ENCODE peak calls at places on chromosomes 4 and X, in five cellular contexts. F, X, N, C and Q are unnamed samples.

GRCh38 chr4:1418494-1419285 is 12.4 kb upstream of the NKX1-1 start:
- DNase-seq in N (no peak), C (no peak), X (no peak), F (no peak), Q (no peak)

GRCh38 chr4:80740375-80740774 is 290.1 kb upstream of the BMP3 start:
- DNase-seq in F (no peak), N (no peak), C (no peak), X (no peak), Q (no peak)

GRCh38 chr4:80926446-80926845 is 104.1 kb upstream of the BMP3 start:
- DNase-seq in N (no peak), X (peak), F (no peak), C (no peak), Q (no peak)

GRCh38 chr4:158458271-158458895 is 63.3 kb upstream of the RXFP1 start:
- DNase-seq in N (no peak), X (no peak), C (no peak), F (no peak), Q (no peak)

GRCh38 chrX:18885317-18886004 is 98.5 kb downstream of the PHKA2 start:
- DNase-seq in X (peak), N (no peak), C (peak), F (no peak), Q (peak)

GRCh38 chr4:184475096-184475461 is 729 bp upstream of the IRF2 start:
- DNase-seq in C (peak), F (no peak), X (peak), N (no peak), Q (peak)

GRCh38 chr4:118224239-118224829 is 128.5 kb downstream of the PRSS12 start:
- DNase-seq in F (no peak), X (peak), C (no peak), N (peak), Q (peak)

GRCh38 chr4:55765070-55765469 is 54.5 kb upstream of the EXOC1L start:
- DNase-seq in N (no peak), F (no peak), C (no peak), X (no peak), Q (no peak)

GRCh38 chr4:39305902-39306677 is 60.1 kb downstream of the RFC1 start:
- DNase-seq in N (no peak), X (no peak), F (no peak), C (no peak), Q (no peak)

GRCh38 chrX:15301924-15302323 is 13.5 kb downstream of the ASB11 start:
- DNase-seq in N (no peak), X (peak), C (no peak), F (no peak), Q (peak)

GRCh38 chr4:189664693-189665250 is 275.9 kb upstream of the FRG1 start:
- DNase-seq in C (no peak), N (no peak), F (peak), X (no peak), Q (no peak)

GRCh38 chrX:137033774-137034507 is at the start of gene GPR101:
- DNase-seq in F (peak), N (no peak), X (no peak), C (no peak), Q (no peak)

GRCh38 chr4:120692964-120693363 is 229.6 kb downstream of the PRDM5 start:
- DNase-seq in C (no peak), N (peak), F (no peak), X (peak), Q (peak)

GRCh38 chr4:19844436-19844835 is 407.3 kb upstream of the SLIT2 start:
- DNase-seq in F (no peak), N (peak), C (no peak), X (peak), Q (peak)

GRCh38 chr4:55635760-55636621 is at the start of gene NMU:
- DNase-seq in C (no peak), X (no peak), N (no peak), F (peak), Q (peak)

GRCh38 chrX:63932006-63932405 is 147.0 kb upstream of the ARHGEF9 start:
- DNase-seq in C (no peak), X (no peak), F (no peak), N (no peak), Q (no peak)

GRCh38 chr4:2721586-2721985 is 34.5 kb downstream of the TNIP2 start:
- DNase-seq in N (no peak), C (no peak), X (no peak), F (no peak), Q (no peak)

GRCh38 chr4:105679186-105679585 is 29.3 kb downstream of the INTS12 start:
- DNase-seq in X (no peak), N (no peak), C (no peak), F (no peak), Q (no peak)

GRCh38 chr4:22744478-22745062 is 51.8 kb downstream of the GBA3 start:
- DNase-seq in F (no peak), N (no peak), C (no peak), X (no peak), Q (no peak)

GRCh38 chrX:137194164-137194563 is 160.4 kb upstream of the GPR101 start:
- DNase-seq in X (peak), F (no peak), C (no peak), N (no peak), Q (peak)

DNA sequence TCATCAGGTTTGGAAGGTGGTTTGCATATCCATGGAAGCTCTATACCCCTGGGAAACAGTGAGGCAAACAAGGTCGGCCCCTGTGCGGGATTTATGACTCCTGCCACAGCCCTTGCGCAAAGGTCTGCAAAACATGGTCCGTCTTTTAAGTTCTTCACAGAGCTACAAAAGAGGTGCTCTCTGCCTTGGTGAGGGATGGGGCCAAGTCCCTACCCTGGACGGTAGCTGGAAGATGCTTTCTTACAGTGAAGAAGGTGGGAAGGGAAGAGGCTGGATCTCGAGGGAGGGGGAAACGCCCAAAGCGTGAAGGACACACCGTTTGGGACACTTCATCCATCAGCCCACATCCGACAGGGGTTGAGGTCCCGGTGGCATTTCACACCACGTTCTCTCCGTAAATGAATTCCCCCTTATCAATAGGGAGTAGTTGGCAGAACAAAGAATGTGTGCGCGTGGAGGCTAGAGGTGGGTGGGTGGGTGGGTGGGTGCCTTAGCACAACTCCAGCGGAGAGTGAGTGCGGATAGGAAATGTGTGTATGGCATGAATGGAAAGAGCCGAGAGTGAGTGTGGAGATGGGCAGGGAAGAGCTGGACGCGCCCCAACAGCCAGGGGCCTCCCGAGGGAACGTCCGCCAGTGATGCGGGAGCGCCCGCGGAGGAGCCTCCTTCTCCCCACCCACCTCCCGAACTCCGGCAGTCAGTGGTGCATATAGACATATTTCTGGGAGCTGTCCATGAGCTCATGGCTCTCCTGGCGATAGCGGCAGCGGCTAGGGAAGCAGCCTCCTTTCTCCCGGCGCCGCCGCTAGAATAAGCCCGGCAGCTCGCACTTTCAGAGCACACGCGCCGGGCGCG is 68.3 kb downstream of the LARP7 start:
- DNase-seq in F (peak), X (peak), C (peak), N (peak), Q (peak)
- H3K4me3 ChIP-seq in F (peak), X (no peak), C (peak), N (peak), Q (peak)

DNA sequence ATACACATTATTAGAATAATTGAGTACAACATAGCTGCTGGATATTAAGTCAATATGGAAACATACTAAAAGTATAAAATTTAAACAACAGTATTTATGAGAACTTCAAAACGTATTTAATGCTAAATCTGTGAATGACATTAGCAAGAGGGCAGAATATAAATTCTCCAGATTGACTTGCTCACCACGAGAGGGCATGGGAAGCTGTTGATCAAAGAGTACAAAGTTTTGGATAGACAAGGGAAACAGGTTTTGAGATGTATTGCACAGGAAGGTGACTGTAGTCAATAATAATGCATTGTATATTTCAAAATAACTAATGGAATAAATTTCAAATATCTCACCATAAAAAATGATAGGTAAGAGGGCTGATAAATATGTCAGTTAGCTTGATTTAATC is 768.2 kb downstream of the CENPC start:
- DNase-seq in X (no peak), F (no peak), C (no peak), N (no peak), Q (peak)
- TF ChIP-seq CTCF in X (no peak), F (no peak), C (no peak), N (no peak), Q (no peak)

DNA sequence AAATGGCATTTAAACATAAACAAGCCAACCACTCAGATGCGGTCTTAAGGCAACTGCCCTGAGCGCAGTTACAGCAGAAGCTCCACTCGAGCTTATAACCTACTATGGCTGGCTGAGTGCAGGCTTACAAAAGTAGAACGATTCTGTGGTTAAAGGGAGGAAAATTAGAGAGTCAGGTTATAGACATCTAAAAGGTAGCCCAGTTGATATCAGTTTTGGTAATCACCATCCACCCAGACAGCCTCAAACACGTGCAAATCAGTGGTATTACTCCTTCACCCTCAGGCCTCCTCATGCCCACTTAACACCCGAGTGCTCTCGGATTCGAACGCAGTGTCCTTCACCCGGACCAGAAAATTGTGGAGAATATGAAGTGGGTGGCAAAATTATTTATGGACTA is 3.1 kb downstream of the LEF1 start:
- DNase-seq in X (no peak), C (no peak), F (no peak), N (no peak), Q (no peak)
- H3K4me3 ChIP-seq in X (no peak), C (no peak), F (peak), N (no peak), Q (no peak)

GRCh38 chrX:150203249-150203647 is 159.9 kb upstream of the MAMLD1 start:
- DNase-seq in X (no peak), F (no peak), C (no peak), N (no peak), Q (no peak)

GRCh38 chrX:150205011-150205410 is 158.1 kb upstream of the MAMLD1 start:
- DNase-seq in N (no peak), C (no peak), X (no peak), F (no peak), Q (peak)

GRCh38 chrX:150211988-150212387 is 151.1 kb upstream of the MAMLD1 start:
- DNase-seq in C (no peak), N (no peak), F (no peak), X (peak), Q (no peak)

GRCh38 chrX:150202641-150203248 is 160.4 kb upstream of the MAMLD1 start:
- DNase-seq in C (no peak), N (no peak), F (no peak), X (peak), Q (peak)

DNA sequence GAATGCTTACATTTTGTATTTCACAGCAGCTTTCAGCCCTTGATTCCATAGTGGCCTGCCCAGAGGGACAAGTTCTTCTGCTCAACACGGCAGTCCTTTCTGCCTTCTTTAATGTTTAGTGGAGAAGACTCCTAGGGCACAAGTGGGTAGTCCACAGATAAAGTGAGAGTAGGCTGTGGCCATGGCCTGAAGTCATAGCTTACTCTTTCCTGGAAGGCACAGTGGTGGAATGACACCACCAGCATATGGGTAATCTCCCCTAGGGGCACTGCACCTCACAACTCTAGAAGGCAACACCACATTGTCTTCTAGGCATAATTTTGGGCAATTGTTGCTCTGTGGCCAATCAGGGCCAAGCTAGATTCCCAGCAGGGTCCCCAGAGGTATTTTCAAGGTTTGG is 155.4 kb upstream of the MAMLD1 start:
- DNase-seq in C (no peak), F (no peak), X (no peak), N (no peak), Q (no peak)
- TF ChIP-seq CTCF in C (no peak), F (no peak), X (no peak), N (no peak), Q (no peak)

DNA sequence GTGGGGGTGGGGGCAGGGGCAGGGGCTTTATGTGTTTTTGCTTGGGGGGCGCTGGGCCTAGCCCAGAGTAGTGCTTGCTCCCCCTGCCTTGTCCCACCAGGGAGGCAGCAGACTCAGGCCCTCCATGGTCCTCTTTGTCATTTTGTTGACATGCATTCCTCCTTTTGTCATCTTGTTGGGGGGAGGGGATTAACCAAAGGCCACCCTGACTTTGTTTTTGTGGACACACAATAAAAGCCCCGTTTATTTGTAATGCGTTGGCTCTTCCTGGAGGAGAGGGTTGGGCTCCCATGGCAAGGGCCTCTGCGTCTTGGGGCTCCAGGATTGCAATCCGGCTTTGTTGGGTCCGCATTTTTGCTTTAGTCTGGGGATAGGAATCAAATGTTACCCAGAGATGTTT is 2.2 kb downstream of the EMD start:
- DNase-seq in N (no peak), C (no peak), X (no peak), F (no peak), Q (no peak)
- H3K4me3 ChIP-seq in N (no peak), C (no peak), X (no peak), F (no peak), Q (no peak)

GRCh38 chr4:122758033-122758432 is 25.5 kb downstream of the BBS12 start:
- DNase-seq in C (no peak), N (no peak), F (no peak), X (peak), Q (peak)

GRCh38 chr4:122759639-122760310 is 27.3 kb downstream of the BBS12 start:
- DNase-seq in F (no peak), X (peak), N (no peak), C (no peak), Q (peak)

GRCh38 chr4:122749704-122750454 is 17.4 kb downstream of the BBS12 start:
- DNase-seq in X (no peak), C (no peak), N (no peak), F (no peak), Q (no peak)

GRCh38 chr4:122755675-122756074 is 23.2 kb downstream of the BBS12 start:
- DNase-seq in N (no peak), X (no peak), F (no peak), C (no peak), Q (no peak)
- TF ChIP-seq CTCF in N (no peak), X (no peak), F (no peak), C (no peak), Q (no peak)

DNA sequence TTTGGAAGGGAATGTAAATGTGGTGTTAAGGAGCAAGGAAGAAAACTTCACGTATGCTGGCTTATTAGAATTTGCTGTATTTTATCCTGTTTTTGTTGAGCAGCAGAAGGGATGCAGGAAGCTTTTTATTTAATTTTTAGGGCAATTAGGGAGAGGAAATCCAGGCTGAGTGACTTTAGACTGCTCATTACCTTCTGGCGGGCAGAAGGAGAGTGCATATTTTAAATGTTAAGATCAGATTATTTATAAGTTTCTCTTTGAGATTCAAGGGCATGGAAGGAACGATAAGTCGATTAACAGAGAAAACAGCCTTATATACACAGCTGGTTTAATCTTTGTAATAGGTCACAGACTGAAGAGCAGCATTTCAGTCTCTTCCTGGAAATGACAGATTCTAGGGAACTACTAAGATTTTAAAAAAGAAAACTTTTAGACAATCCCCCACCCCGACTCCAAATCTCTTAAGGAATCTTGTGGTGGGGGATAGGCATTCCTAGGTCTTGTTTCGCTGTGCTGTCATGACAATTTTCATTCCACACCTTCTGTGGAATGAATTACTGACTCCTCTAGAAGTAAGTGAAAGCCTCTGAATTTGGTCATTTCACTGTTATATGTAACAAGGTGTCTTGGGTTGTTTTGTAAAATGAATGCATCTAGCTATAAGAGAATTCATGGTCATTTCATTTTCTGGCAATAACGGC is 402.5 kb downstream of the RAPGEF2 start:
- DNase-seq in C (no peak), N (no peak), X (no peak), F (no peak), Q (no peak)
- H3K4me3 ChIP-seq in C (no peak), N (no peak), X (no peak), F (no peak), Q (no peak)

GRCh38 chr4:171891038-171891437 is 77.8 kb downstream of the GALNTL6 start:
- DNase-seq in N (no peak), X (no peak), C (no peak), F (no peak), Q (no peak)
- TF ChIP-seq CTCF in N (no peak), X (no peak), C (no peak), F (no peak), Q (no peak)